ENCODE peak calls at places on chromosomes 6 and 20, in six cellular contexts. S, A, U, N, L and Y are unnamed samples.

GRCh38 chr6:72850469-72850868 is 228.6 kb downstream of the KCNQ5 start:
- DNase-seq in S (no peak), L (no peak), A (no peak), N (no peak), U (no peak), Y (no peak)

GRCh38 chr6:37717836-37718251 is 20.2 kb upstream of the MDGA1 start:
- DNase-seq in U (no peak), A (peak; percentile 21), L (no peak), S (no peak), N (no peak), Y (no peak)

GRCh38 chr6:122681715-122682114 is 71.5 kb downstream of the PKIB start:
- DNase-seq in U (no peak), L (no peak), N (no peak), S (no peak), A (no peak), Y (no peak)

GRCh38 chr6:168309183-168309582 is 10.4 kb downstream of the DACT2 start:
- DNase-seq in U (no peak), L (no peak), A (no peak), S (no peak), N (no peak), Y (no peak)

GRCh38 chr20:48035961-48036731 is 250.9 kb upstream of the SULF2 start:
- DNase-seq in L (no peak), N (no peak), U (no peak), A (no peak), S (no peak), Y (no peak)

GRCh38 chr6:165661416-165662001 is 1.5 kb downstream of the PDE10A start:
- DNase-seq in U (peak; percentile 32), L (no peak), S (peak; percentile 35), N (peak; percentile 56), A (peak; percentile 47), Y (no peak)

GRCh38 chr20:24790746-24791283 is 158.3 kb upstream of the CST7 start:
- DNase-seq in A (no peak), N (no peak), L (peak; percentile 41), S (no peak), U (no peak), Y (no peak)

GRCh38 chr6:160513836-160514235 is 150.2 kb downstream of the LPA start:
- DNase-seq in N (no peak), L (no peak), A (no peak), U (no peak), S (peak; percentile 38), Y (no peak)

GRCh38 chr20:57263127-57263609 is 3.3 kb downstream of the BMP7 start:
- DNase-seq in A (no peak), U (no peak), L (no peak), S (no peak), N (no peak), Y (no peak)

GRCh38 chr20:31920275-31920855 is 31.5 kb downstream of the PDRG1 start:
- DNase-seq in L (no peak), N (no peak), U (no peak), S (no peak), A (no peak), Y (no peak)

GRCh38 chr6:119343573-119344146 is 5.9 kb downstream of the MAN1A1 start:
- DNase-seq in L (no peak), U (no peak), S (no peak), A (no peak), N (no peak), Y (no peak)

GRCh38 chr20:63381781-63382431 is 20.8 kb upstream of the CHRNA4 start:
- DNase-seq in L (no peak), U (no peak), S (peak; percentile 3), A (no peak), N (no peak), Y (no peak)

GRCh38 chr20:15927893-15928650 is 645.2 kb downstream of the KIF16B start:
- DNase-seq in U (no peak), N (no peak), L (no peak), A (no peak), S (no peak), Y (no peak)

GRCh38 chr6:148200302-148200701 is 142.3 kb upstream of the SASH1 start:
- DNase-seq in A (no peak), U (no peak), S (no peak), L (no peak), N (no peak), Y (no peak)

GRCh38 chr6:105645958-105646357 is 243.1 kb upstream of the PREP start:
- DNase-seq in A (no peak), U (no peak), L (no peak), N (no peak), S (no peak), Y (no peak)

GRCh38 chr6:42629845-42630244 is 66.0 kb downstream of the UBR2 start:
- DNase-seq in A (no peak), U (no peak), L (no peak), S (no peak), N (no peak), Y (no peak)

GRCh38 chr6:10315034-10315433 is 99.8 kb downstream of the TFAP2A start:
- DNase-seq in L (no peak), S (no peak), A (no peak), U (no peak), N (no peak), Y (no peak)

DNA sequence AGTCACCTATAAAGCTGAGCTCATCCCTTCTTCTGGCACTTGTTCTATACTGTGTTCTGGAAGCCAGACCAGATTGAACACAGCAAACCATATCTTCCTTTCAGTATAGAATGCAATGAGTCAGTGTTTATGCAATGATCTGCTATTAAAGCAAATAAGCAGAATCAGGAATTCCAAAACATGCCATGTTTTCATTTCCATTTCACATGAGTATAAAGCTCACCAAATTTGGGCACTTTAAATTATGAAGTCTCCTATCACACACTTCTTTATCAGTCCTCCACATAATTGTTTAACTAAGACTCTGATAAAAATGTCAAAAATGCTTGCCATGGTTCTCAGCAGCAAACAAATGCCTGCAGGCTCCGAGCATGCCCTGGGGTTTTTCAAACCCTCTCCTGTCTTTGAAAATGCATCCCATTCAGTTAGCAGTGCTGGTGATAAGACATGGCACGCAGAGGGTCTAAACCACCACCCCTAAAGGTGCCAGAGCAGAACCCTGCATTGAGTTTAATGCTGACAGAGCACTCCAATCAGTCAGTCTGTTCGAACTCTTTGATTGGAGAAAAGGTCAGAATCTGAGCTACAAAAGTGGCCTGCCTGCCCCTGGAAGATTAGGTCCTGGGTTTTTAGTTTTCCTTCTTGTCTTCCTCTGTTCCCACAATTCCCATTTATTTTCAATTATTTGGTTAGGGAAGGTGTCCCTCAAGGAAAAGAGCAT is 234.1 kb downstream of the GMPR start:
- DNase-seq in A (peak; percentile 74), N (no peak), U (no peak), S (peak; percentile 75), L (no peak), Y (no peak)
- H3K4me3 ChIP-seq in A (no peak overlapping the region), N (no peak overlapping the region), U (no peak overlapping the region), S (no peak overlapping the region), L (no peak overlapping the region), Y (no peak overlapping the region)

DNA sequence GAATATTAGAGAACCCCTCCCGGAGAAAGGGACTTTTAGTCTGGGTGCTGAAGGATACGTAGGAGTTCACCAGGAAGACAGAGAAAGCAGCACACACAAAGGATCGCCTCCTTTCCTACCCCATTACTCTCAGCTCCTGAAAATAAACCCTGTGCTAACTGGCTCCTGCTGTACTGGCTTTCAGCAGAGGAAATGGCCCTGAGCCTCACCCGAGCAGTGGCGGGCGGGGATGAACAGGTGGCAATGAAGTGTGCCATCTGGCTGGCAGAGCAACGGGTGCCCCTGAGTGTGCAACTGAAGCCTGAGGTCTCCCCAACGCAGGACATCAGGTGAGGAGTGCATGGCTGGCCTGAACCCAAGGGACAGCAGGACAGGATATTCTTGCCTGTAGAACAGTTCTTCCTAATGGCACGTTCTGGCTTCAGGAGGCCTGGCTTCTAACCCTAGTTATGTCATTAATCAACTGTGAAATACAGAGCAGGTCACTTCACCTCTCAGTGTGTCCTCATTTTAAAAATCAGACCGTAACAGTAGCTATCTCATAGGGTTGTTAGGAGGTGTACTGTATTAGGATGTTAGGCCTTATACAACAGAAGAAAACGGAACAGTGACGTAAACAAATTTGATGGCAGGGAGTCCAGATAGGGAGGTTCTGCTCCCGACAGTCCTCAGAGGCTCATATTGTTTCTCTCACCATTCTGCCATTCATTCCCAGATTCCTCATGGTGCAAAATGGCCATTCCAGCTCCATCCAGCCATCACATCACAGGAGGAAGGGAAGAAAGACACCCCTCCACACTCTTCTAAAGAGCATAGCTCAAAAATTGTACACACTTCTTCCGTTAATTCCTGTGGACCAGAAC is 1.8 kb downstream of the RBCK1 start:
- DNase-seq in S (no peak), N (no peak), U (no peak), A (no peak), L (peak; percentile 81), Y (no peak)
- H3K4me3 ChIP-seq in S (peak overlapping the region; percentile 99), N (peak overlapping the region; percentile 99), U (peak overlapping the region; percentile 81), A (no peak overlapping the region), L (peak overlapping the region; percentile 98), Y (peak overlapping the region; percentile 100)

GRCh38 chr6:134114489-134114888 is 62.1 kb upstream of the SLC2A12 start:
- DNase-seq in L (no peak), U (no peak), A (no peak), N (no peak), S (no peak), Y (no peak)

GRCh38 chr6:134106702-134107101 is 54.3 kb upstream of the SLC2A12 start:
- DNase-seq in L (no peak), A (no peak), U (no peak), S (no peak), N (no peak), Y (no peak)

GRCh38 chr6:134115715-134116074 is 63.3 kb upstream of the SLC2A12 start:
- DNase-seq in N (no peak), U (no peak), A (no peak), L (no peak), S (no peak), Y (no peak)

GRCh38 chr6:134114918-134115714 is 62.7 kb upstream of the SLC2A12 start:
- DNase-seq in A (no peak), U (no peak), L (no peak), N (no peak), S (no peak), Y (no peak)

DNA sequence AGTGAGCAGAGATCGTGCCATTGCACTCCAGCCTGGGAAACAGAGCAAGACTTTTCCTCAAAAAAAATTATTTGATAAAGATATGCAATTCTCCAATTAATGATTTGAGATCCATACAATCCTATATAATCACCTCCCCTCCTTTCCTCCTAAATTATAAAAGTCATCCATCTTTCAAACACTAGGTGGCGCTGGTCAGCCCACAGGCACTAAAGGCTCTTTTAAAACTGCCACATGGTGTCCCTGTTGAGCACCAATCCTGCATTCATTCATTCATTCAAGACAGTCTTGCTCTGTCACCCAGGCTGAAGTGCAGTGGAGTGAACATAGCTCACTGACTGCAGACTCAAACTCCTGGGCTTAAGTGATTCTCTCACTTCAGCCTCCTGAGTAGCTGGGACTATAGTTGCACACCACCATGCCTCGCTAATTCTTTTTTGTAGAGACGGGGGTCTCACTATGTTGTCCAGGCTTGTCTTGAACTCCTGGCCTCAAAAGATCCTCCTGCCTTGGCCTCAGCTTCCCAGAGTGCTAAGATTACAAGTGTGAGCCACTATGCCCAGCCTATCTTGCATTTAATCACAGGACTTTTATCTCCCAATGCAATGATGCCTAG is 58.7 kb upstream of the SLC2A12 start:
- DNase-seq in N (no peak), S (peak; percentile 70), A (peak; percentile 72), U (peak; percentile 26), L (no peak), Y (no peak)
- H3K4me3 ChIP-seq in N (no peak overlapping the region), S (no peak overlapping the region), A (no peak overlapping the region), U (no peak overlapping the region), L (no peak overlapping the region), Y (no peak overlapping the region)

DNA sequence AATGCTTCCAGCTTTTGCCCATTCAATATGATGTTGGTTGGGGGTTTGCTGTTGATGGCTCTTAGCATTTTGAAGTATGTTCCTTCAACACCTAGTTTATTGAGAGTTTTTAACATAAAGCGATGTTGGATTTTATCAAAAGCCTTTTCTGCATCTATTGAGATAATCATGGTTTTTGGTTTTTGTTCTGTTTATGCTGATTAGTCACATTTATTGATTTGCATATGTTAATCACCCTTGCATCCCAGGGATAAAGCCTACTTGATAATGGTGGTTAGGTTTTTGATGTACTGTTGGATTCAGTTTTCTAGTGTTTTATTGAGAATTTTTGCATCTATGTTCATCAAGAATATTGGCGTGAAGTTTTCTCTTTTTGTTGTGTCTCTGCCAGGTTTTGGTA is 40.4 kb upstream of the COL9A1 start:
- DNase-seq in L (no peak), U (no peak), S (no peak), A (no peak), N (no peak), Y (no peak)
- H3K4me3 ChIP-seq in L (no peak overlapping the region), U (no peak overlapping the region), S (no peak overlapping the region), A (no peak overlapping the region), N (no peak overlapping the region), Y (no peak overlapping the region)